ENCODE peak calls at places on chromosomes 11 and 22, in eight cellular contexts. C is vagina; D is uterus; T is naive thymus-derived CD4-positive, alpha-beta T cell; M is upper lobe of right lung; V is body of pancreas; J is GM23248; W is heart left ventricle. F is an unnamed sample.

GRCh38 chr11:96306933-96307747 is 35.9 kb downstream of the MAML2 start:
- DNase-seq in C (no peak), J (peak; percentile 99), D (peak; percentile 86), V (peak; percentile 95), T (peak; percentile 28), M (no peak), W (peak; percentile 87), F (peak; percentile 48)

GRCh38 chr11:128735935-128736610 is 42.2 kb downstream of the FLI1 start:
- DNase-seq in M (no peak), D (no peak), C (no peak), V (no peak), T (no peak), W (no peak), J (no peak), F (no peak)

GRCh38 chr11:30560345-30561106 is 25.6 kb downstream of the MPPED2 start:
- DNase-seq in V (no peak), M (no peak), W (no peak), T (no peak), J (no peak), C (no peak), D (no peak), F (no peak)

GRCh38 chr11:86781546-86781945 is 18.8 kb upstream of the PRSS23 start:
- DNase-seq in T (no peak), W (no peak), M (no peak), V (no peak), C (no peak), D (no peak), J (no peak), F (no peak)

GRCh38 chr11:78295991-78296930 is 107.5 kb downstream of the USP35 start:
- DNase-seq in V (no peak), M (no peak), D (no peak), C (no peak), W (no peak), T (no peak), J (no peak), F (no peak)

GRCh38 chr11:10351768-10352641 is 47.1 kb downstream of the ADM start:
- DNase-seq in J (peak; percentile 93), C (peak; percentile 91), T (no peak), D (peak; percentile 66), M (no peak), V (peak; percentile 89), W (peak; percentile 76), F (no peak)

GRCh38 chr11:102120437-102120935 is 10.2 kb downstream of the YAP1 start:
- DNase-seq in C (no peak), W (no peak), D (no peak), V (no peak), M (no peak), J (peak; percentile 39), T (no peak), F (no peak)

GRCh38 chr11:113896156-113896879 is 8.3 kb upstream of the HTR3B start:
- DNase-seq in T (peak; percentile 35), C (no peak), M (no peak), W (no peak), V (peak; percentile 40), D (peak; percentile 30), J (peak; percentile 63), F (no peak)

GRCh38 chr11:15859411-15859810 is 496.9 kb downstream of the SOX6 start:
- DNase-seq in M (no peak), C (peak; percentile 32), T (no peak), V (no peak), J (no peak), D (no peak), W (no peak), F (no peak)

GRCh38 chr22:42696331-42696967 is 24.2 kb downstream of the A4GALT start:
- DNase-seq in W (no peak), J (no peak), D (no peak), M (no peak), T (no peak), V (no peak), C (no peak), F (no peak)

GRCh38 chr11:71301046-71301857 is 48.9 kb upstream of the SHANK2 start:
- DNase-seq in D (no peak), T (no peak), J (no peak), M (peak; percentile 48), C (peak; percentile 64), W (no peak), V (no peak), F (no peak)

GRCh38 chr11:118703563-118704106 is 24.2 kb upstream of the TREH start:
- DNase-seq in J (no peak), V (peak; percentile 72), W (no peak), D (no peak), T (no peak), C (no peak), M (no peak), F (no peak)

GRCh38 chr11:725624-726202 is 19.7 kb downstream of the EPS8L2 start:
- DNase-seq in J (no peak), C (no peak), D (no peak), T (no peak), M (peak; percentile 65), V (no peak), W (no peak), F (no peak)

GRCh38 chr22:20531404-20532181 is 24.2 kb downstream of the MED15 start:
- DNase-seq in V (no peak), T (no peak), C (no peak), J (peak; percentile 96), M (peak; percentile 84), W (peak; percentile 63), D (peak; percentile 58), F (no peak)

GRCh38 chr11:46597609-46598219 is 3.9 kb upstream of the AMBRA1 start:
- DNase-seq in V (no peak), D (no peak), C (no peak), W (no peak), T (no peak), M (no peak), J (peak; percentile 70), F (no peak)

GRCh38 chr11:10032991-10033390 is 261.0 kb downstream of the SBF2 start:
- DNase-seq in M (no peak), C (no peak), W (no peak), D (no peak), J (peak; percentile 57), V (no peak), T (no peak), F (no peak)

GRCh38 chr11:80826808-80827207 is 1386.0 kb upstream of the TENM4 start:
- DNase-seq in J (no peak), C (no peak), T (no peak), W (no peak), M (no peak), V (no peak), D (no peak), F (no peak)

GRCh38 chr11:9596926-9597325 is 23.5 kb downstream of the WEE1 start:
- DNase-seq in D (no peak), C (no peak), T (no peak), J (peak; percentile 23), V (no peak), M (no peak), W (no peak), F (no peak)

GRCh38 chr11:134464981-134465730 is 53.1 kb upstream of the B3GAT1 start:
- DNase-seq in T (no peak), W (no peak), D (no peak), M (no peak), J (no peak), V (no peak), C (no peak), F (no peak)

GRCh38 chr11:130819561-130819960 is 96.7 kb downstream of the SNX19 start:
- DNase-seq in T (no peak), J (peak; percentile 36), M (no peak), C (no peak), V (no peak), D (no peak), W (no peak), F (no peak)

DNA sequence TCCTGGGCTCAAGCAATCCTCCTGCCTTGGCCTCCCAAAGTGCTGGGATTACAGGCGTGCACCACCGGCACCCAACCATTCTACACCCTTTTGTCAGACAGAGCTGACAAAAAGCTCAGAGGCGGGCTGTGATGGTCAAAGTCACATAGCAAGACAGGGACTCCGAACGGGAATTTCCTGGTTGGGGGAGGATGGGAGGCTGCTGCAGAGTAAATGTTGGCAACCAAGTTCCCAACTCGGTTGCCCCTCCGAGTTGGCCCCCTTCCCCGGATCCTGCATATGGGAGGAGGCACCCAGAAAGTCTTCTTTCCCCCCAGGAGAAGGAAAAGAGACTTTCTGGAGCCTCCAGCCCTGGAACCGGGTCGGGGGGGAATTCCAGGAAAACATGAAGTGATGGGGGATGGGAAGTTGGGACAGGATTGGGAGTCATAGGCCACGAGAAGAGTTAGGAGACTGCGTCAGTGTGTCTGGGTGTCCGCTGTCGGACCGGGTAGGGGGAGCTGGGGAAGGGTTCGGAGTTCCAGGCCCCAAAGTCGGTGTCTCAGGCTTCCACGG is 640 bp downstream of the SELENOM start:
- DNase-seq in J (peak; percentile 81), D (peak; percentile 65), C (no peak), T (no peak), W (peak; percentile 21), M (no peak), V (no peak), F (no peak)
- H3K27ac ChIP-seq in J (peak overlapping the region; percentile 100), D (peak overlapping the region; percentile 100), C (peak overlapping the region; percentile 98), T (peak overlapping the region; percentile 86), W (peak overlapping the region; percentile 92), M (peak overlapping the region; percentile 93), V (peak overlapping the region; percentile 76), F (peak overlapping the region; percentile 88)

DNA sequence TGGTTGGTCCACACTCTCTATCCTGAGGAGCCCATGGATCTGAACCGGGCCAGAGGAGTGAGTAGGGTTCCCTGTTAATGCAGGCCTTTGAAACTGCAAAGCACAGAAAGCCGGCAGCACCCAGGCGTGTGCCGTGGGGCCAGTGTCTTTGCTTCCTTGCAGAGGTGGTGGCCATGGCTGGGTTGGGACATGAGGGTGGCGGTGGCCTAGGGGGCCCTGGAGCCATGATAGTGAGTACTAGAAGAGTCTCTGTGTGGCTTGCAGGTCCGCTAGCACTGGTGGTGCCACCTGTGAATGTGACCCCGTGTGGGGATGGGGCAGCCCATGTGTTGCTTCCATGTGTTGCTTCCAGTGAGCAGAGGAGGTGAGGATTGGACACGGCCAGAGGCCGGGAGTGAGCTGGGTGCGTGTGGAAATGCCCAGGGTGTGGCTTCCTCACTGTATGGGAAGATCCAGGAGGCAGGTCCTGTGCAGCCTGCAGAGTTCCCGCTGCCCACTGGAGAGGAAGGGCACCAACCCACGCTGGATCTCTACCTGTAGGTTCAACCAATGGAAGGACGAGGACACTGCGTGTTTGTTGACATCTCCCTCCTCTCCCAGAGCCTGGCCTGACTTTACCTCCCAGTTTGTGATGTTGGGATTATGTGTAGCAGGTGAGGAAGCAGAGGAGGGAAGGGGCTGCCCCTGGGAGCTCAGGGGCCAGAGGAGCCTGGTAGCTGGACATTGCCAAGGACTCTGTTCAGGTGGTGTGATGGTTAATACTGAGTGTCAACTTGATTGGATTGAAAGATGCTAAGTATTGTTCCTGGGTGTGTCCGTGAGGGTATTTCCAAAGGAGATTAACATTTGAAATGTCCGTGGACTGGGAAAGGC is 796.6 kb downstream of the TBC1D22A start:
- DNase-seq in M (no peak), W (no peak), T (no peak), D (no peak), J (no peak), V (no peak), C (peak; percentile 77), F (no peak)
- H3K9me3 ChIP-seq in M (no peaks in the 10 kb centered on the region), W (no peaks in the 10 kb centered on the region), T (no peaks in the 10 kb centered on the region), D (no peaks in the 10 kb centered on the region), J (no peaks in the 10 kb centered on the region), V (no peaks in the 10 kb centered on the region), C (no peaks in the 10 kb centered on the region), F (no peaks in the 10 kb centered on the region)

GRCh38 chr11:64339754-64340408 is at the start of gene CCDC88B:
- DNase-seq in J (no peak), C (no peak), M (peak; percentile 86), V (peak; percentile 61), D (no peak), W (no peak), T (peak; percentile 89), F (peak; percentile 50)
- H3K27ac ChIP-seq in J (no peak within 1 kb of the TSS), C (no peak within 1 kb of the TSS), M (peak within 1 kb of the TSS; percentile 58), V (no peak within 1 kb of the TSS), D (no peak within 1 kb of the TSS), W (no peak within 1 kb of the TSS), T (peak within 1 kb of the TSS; percentile 89), F (peak within 1 kb of the TSS; percentile 68)

GRCh38 chr22:47076758-47077157 is 314.3 kb downstream of the TBC1D22A start:
- DNase-seq in J (no peak), D (no peak), M (no peak), V (no peak), T (no peak), W (no peak), C (no peak), F (no peak)
- H3K9me3 ChIP-seq in J (no peaks in the 10 kb centered on the region), D (no peaks in the 10 kb centered on the region), M (peaks cover 10% of the 10 kb centered on the region), V (no peaks in the 10 kb centered on the region), T (no peaks in the 10 kb centered on the region), W (peaks cover 42% of the 10 kb centered on the region), C (peaks cover 8% of the 10 kb centered on the region), F (no peaks in the 10 kb centered on the region)